ENCODE peak calls at places on chromosome 7, in five cellular contexts. K is AG04450, O is A549, Q is IMR-90, F is neural progenitor cell. G is an unnamed sample.

GRCh38 chr7:76281006-76281705 is 21.3 kb upstream of the HSPB1 start:
- DNase-seq in Q (no peak), F (peak), K (no peak), O (no peak), G (no peak)

GRCh38 chr7:138890782-138891445 is 90.3 kb downstream of the KIAA1549 start:
- DNase-seq in O (peak), Q (peak), K (no peak), F (no peak), G (no peak)

GRCh38 chr7:149787428-149788299 is 14.3 kb upstream of the ZNF467 start:
- DNase-seq in O (peak), K (no peak), F (peak), Q (no peak), G (no peak)

GRCh38 chr7:155303039-155303593 is 5.4 kb downstream of the INSIG1 start:
- DNase-seq in O (no peak), F (no peak), K (no peak), Q (no peak), G (no peak)

GRCh38 chr7:41133700-41134099 is 569.2 kb downstream of the INHBA start:
- DNase-seq in F (no peak), O (no peak), K (no peak), Q (no peak), G (no peak)

GRCh38 chr7:149783386-149784250 is 10.2 kb upstream of the ZNF467 start:
- DNase-seq in O (no peak), K (no peak), Q (no peak), F (peak), G (peak)

GRCh38 chr7:49295136-49295535 is 370.8 kb downstream of the CDC14C start:
- DNase-seq in O (no peak), F (no peak), Q (no peak), K (no peak), G (no peak)

GRCh38 chr7:49400891-49401550 is 372.4 kb upstream of the VWC2 start:
- DNase-seq in O (no peak), Q (no peak), F (no peak), K (no peak), G (no peak)

GRCh38 chr7:27677912-27678612 is 15.4 kb upstream of the HIBADH start:
- DNase-seq in F (no peak), O (peak), K (peak), Q (peak), G (no peak)

GRCh38 chr7:106217089-106217542 is 67.7 kb downstream of the NAMPT start:
- DNase-seq in O (peak), K (no peak), Q (peak), F (no peak), G (no peak)

GRCh38 chr7:108454674-108455523 is 1.3 kb downstream of the NRCAM start:
- DNase-seq in F (peak), Q (no peak), K (no peak), O (peak), G (no peak)

GRCh38 chr7:45609180-45609579 is 35.0 kb downstream of the ADCY1 start:
- DNase-seq in O (no peak), Q (no peak), F (no peak), K (no peak), G (no peak)

GRCh38 chr7:50379082-50379481 is 71.1 kb downstream of the FIGNL1 start:
- DNase-seq in F (peak), O (no peak), K (no peak), Q (no peak), G (no peak)

GRCh38 chr7:157089100-157089510 is 49.6 kb upstream of the UBE3C start:
- DNase-seq in Q (no peak), F (no peak), O (no peak), K (no peak), G (no peak)

DNA sequence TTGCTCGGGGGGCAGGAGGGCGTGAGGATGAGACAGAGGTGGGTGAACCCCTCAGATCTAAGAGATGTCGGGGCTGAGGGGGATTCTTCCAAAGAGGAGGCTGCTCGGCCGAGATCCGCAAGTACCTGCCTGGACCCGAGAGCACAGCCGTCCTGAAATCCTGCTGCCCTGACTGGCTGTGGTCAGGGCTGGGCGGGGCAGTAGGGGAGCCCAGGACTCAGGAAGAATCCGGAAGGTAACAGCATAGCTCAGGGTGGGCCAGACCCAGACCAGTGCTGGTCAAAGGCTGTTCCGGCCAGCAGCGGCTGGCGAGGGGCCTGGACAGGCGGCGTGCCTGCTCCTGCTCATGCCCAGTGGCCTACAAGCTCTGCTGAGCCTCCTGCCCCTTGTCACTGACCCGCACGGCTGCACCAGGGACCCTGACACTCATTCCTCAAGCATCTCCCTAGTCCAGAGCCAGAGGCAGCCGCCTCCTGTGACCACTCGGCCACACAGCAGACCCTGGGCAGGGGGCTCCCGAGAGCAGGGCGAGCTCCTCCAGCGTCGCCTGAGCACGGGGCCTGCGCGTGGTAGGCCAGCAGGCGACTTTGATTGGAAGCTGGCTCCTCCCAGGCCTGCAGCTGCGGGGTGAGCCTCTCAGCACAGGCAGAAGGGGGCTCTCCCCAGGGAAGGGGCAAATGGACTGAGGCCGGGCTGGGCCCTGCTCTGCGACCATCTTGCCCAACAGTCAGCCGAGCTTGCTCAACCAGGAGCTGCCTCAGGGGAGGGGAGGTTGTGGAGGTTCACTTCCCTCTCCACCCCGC is 3.1 kb upstream of the ADAP1 start:
- DNase-seq in O (no peak), K (no peak), Q (no peak), F (peak), G (no peak)
- H3K27ac ChIP-seq in O (no peak), K (no peak), Q (no peak), F (no peak), G (no peak)

DNA sequence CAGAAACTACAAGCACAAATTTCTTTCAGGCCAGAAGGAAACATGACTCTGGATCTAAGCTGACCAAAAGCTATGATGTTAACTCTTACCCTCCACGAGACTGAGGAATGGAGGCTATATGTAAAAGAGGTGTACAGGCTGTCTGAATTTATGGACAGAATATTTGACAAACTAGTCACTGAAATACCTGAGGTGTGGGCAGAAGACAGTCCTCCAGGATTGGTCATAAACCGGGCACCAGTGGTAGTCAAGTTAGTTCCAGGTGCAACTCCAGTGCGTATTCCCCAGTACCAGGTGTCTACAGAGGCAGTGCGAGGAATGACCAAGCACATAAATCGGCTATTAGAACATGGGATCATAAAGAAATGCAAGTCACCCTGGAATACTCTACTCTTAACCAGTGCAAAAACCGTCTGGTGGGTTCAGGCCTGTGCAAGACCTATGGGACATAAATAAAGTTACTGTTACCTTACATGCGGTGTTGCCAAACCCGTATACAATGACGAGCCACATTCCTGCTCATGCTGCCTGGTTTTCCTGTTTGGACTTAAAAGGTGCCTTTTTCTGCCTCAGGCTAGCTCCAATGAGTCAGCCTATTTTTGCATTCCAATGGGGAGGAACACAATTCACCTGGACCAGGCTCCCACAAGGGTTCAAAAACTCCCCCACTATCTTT is 6.7 kb upstream of the CYREN start:
- DNase-seq in F (no peak), K (no peak), O (peak), Q (no peak), G (no peak)
- H3K27ac ChIP-seq in F (no peak), K (no peak), O (peak), Q (no peak), G (no peak)

GRCh38 chr7:16811555-16811954 is 6.8 kb upstream of the AGR2 start:
- DNase-seq in F (no peak), K (no peak), O (peak), Q (peak), G (no peak)
- H3K27ac ChIP-seq in F (no peak), K (no peak), O (peak), Q (no peak), G (no peak)

DNA sequence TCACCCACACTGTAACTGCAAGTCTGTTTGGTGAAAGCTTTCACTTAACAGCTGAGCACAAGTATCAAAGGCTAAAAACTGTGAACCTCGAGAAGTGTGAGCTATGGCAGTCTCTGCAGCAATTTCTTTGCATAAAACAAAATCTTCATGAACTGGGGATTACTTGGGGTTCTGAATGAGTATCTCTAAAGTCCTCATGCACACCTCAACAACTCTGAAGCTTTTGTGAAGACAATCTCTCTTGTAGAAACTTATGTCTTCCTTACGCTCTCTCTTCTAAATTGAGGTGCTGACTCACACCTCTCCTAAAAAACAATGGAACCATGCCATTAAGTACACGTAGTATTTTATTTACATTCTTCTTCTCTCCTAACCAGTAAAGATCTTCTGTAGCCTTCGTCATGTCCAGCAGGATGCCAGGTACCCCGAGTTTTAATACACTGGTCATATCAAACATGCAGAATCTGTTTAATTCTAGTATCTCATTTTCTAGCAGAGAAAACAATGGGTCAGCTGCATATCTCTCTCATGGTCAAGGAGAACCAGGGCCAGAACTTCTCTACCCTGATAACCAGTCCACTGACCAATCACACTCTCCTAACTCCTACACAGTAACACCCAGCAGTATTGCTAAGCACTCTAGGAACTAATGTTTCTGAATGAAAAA is 76.9 kb downstream of the UBE2H start:
- DNase-seq in K (no peak), Q (peak), F (no peak), O (peak), G (no peak)
- H3K27ac ChIP-seq in K (peak), Q (no peak), F (no peak), O (peak), G (no peak)

GRCh38 chr7:105011771-105012502 is 2.1 kb upstream of the KMT2E start:
- DNase-seq in O (peak), K (no peak), Q (no peak), F (no peak), G (no peak)

GRCh38 chr7:105010538-105011523 is 3.2 kb upstream of the KMT2E start:
- DNase-seq in O (no peak), F (no peak), K (no peak), Q (peak), G (no peak)

GRCh38 chr7:105007298-105007697 is 6.7 kb upstream of the KMT2E start:
- DNase-seq in Q (no peak), O (no peak), F (no peak), K (no peak), G (no peak)

GRCh38 chr7:105012503-105013282 is 1.3 kb upstream of the KMT2E start:
- DNase-seq in Q (peak), O (peak), F (peak), K (peak), G (peak)

DNA sequence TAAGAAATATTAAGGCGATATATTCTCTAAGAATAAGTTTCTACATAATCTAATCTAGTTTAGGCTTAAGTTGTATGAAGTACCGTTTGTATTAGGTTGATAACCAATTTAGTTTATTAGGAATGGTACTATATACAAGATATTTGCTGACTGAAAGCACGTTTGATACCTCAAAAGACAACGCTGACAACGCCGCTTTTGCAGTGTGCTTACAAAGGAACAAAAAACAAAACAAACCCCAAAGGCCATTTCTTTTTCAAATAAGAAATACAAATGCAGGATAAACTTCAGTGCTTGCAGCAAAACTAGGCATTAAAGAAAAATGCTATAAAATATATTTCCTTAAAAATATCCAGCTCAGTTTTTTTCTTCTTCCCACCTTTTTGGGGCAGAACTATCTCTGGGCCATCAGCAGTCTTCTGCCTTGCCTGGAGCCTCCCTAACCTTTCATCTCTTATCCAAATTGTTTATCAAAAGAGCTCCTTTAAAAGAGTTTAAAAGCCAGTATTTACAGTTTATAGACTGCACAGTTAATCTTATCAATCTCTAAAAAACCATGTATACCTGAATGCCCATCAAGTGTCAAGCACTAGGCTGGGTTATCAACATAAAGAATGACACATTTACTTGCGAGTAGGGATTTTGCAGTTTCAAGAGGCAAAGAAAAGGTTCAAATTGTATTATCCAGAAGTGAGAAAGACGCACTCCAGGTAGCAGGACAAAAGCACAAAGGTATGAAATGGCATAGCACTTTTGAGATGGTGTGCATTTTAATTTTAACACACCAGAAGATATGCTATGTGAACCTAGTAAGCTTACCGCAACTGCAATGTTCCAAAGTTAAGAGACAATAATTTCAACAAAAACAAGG is 4.1 kb upstream of the KMT2E start:
- DNase-seq in F (no peak), O (no peak), Q (no peak), K (no peak), G (no peak)
- H3K27ac ChIP-seq in F (no peak), O (peak), Q (no peak), K (no peak), G (no peak)

GRCh38 chr7:6482307-6482706 is 34.6 kb upstream of the DAGLB start:
- DNase-seq in O (no peak), K (no peak), Q (no peak), F (no peak), G (no peak)
- H3K27ac ChIP-seq in O (peak), K (no peak), Q (no peak), F (no peak), G (no peak)

DNA sequence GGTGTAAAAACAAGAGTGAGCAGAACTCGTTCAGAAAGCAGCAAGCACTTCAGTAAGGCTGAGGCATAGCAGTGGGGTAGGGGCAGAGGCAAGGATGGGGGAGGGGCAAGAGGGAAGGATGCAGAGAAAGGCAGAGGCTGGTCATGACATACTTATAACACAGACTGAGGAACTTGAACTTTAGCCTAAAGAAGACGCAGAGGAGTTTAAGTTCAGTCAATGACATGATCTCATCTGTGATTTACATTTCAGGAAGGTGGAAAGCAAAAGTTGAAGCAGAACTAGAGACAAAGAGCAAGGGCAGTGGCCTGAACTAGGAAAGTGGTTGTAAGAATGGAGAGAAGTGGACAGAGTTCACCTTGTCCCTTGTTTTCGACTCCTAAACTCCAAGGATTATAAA is 15.8 kb downstream of the MACC1 start:
- DNase-seq in F (peak), Q (no peak), O (no peak), K (no peak), G (no peak)
- H3K27ac ChIP-seq in F (no peak), Q (no peak), O (no peak), K (no peak), G (no peak)

GRCh38 chr7:124057872-124058271 is 25.0 kb upstream of the TMEM229A start:
- DNase-seq in K (no peak), O (no peak), Q (no peak), F (no peak), G (no peak)

GRCh38 chr7:124056234-124056633 is 23.4 kb upstream of the TMEM229A start:
- DNase-seq in O (no peak), Q (no peak), K (no peak), F (no peak), G (no peak)

DNA sequence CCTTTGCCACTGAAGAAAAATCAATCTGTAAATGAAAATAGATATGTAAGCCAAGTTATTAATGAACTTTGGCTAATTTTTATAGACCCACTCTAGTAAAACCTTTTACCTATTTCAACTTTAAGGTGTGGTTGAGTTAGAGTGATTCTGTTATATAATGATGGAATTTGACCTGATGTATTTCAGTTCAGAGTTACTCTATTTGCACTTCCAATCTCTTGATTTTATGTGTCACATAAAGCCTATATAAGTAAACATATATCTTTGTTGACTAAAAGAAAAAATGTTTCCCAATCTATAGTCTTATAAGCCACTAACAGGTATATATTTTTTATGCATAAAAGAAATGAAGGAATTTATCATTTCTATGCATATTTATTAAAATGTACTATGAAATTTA is 19.1 kb upstream of the TMEM229A start:
- DNase-seq in F (no peak), Q (no peak), K (no peak), O (no peak), G (no peak)
- H3K27ac ChIP-seq in F (no peak), Q (no peak), K (no peak), O (no peak), G (no peak)

DNA sequence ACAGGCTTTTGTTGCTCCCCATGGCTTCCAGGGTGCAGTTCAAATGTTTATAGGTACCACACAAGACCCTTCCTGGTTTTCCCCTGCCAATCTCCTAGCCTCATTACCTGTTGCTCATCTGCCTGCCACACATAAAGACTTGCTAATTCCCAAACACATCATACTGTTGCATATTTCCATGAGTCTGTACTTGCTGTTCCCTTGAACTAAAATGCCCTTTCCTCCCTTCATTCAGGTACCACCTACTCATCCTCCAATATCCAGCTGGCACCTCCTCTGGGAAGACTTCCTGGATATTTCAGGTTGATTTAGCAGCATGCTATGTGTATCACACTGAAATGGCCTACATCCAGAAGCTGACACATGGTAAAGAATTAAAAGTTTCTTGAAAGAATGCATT is 206.4 kb upstream of the NFE2L3 start:
- DNase-seq in K (no peak), O (no peak), F (no peak), Q (no peak), G (no peak)
- H3K27ac ChIP-seq in K (no peak), O (no peak), F (no peak), Q (no peak), G (no peak)